ENCODE peak calls at places on chromosomes 6 and 20, in nine cellular contexts. K, C, J, A, U, F, Z, Y and G are unnamed samples.

GRCh38 chr6:5086294-5086890 is 1.3 kb downstream of the PPP1R3G start:
- DNase-seq in K (no peak), C (no peak), J (no peak), A (no peak), U (no peak), F (no peak), Z (no peak), Y (no peak), G (no peak)

GRCh38 chr20:43583982-43584432 is 6.7 kb upstream of the IFT52 start:
- DNase-seq in K (no peak), C (peak; percentile 98), J (peak; percentile 86), A (peak; percentile 99), U (no peak), F (no peak), Z (peak; percentile 78), Y (peak; percentile 90), G (no peak)

GRCh38 chr6:44432726-44433125 is 45.2 kb downstream of the CDC5L start:
- DNase-seq in K (no peak), C (peak; percentile 26), J (no peak), A (no peak), U (no peak), F (no peak), Z (no peak), Y (no peak), G (no peak)

GRCh38 chr6:92339891-92340290 is 1079.5 kb downstream of the EPHA7 start:
- DNase-seq in K (no peak), C (no peak), J (no peak), A (no peak), U (no peak), F (no peak), Z (no peak), Y (no peak), G (no peak)

GRCh38 chr6:111804627-111805235 is 68.5 kb downstream of the FYN start:
- DNase-seq in K (no peak), C (peak; percentile 68), J (no peak), A (peak; percentile 87), U (no peak), F (no peak), Z (no peak), Y (peak; percentile 39), G (no peak)

GRCh38 chr20:17859616-17860232 is 108.9 kb downstream of the SNX5 start:
- DNase-seq in K (no peak), C (no peak), J (no peak), A (no peak), U (peak; percentile 38), F (no peak), Z (no peak), Y (no peak), G (no peak)

GRCh38 chr20:53376021-53376420 is 217.6 kb downstream of the ZNF217 start:
- DNase-seq in K (no peak), C (no peak), J (no peak), A (no peak), U (no peak), F (no peak), Z (no peak), Y (no peak), G (no peak)

GRCh38 chr6:18386302-18386976 is 711 bp upstream of the RNF144B start:
- DNase-seq in K (no peak), C (peak; percentile 77), J (peak; percentile 36), A (peak; percentile 32), U (no peak), F (no peak), Z (no peak), Y (no peak), G (no peak)

GRCh38 chr6:23413327-23414203 is 712.5 kb upstream of the NRSN1 start:
- DNase-seq in K (no peak), C (no peak), J (no peak), A (no peak), U (no peak), F (no peak), Z (no peak), Y (no peak), G (no peak)

GRCh38 chr6:30497714-30498113 is 8.4 kb downstream of the HLA-E start:
- DNase-seq in K (no peak), C (no peak), J (no peak), A (no peak), U (no peak), F (no peak), Z (no peak), Y (no peak), G (no peak)

GRCh38 chr20:8306916-8307315 is 174.8 kb downstream of the PLCB1 start:
- DNase-seq in K (no peak), C (no peak), J (no peak), A (no peak), U (no peak), F (no peak), Z (no peak), Y (no peak), G (no peak)

GRCh38 chr6:4599924-4600323 is 176.3 kb upstream of the CDYL start:
- DNase-seq in K (no peak), C (peak; percentile 80), J (no peak), A (peak; percentile 88), U (no peak), F (no peak), Z (peak; percentile 89), Y (peak; percentile 40), G (no peak)

GRCh38 chr6:6981923-6982322 is 125.8 kb upstream of the RREB1 start:
- DNase-seq in K (no peak), C (no peak), J (no peak), A (no peak), U (no peak), F (no peak), Z (no peak), Y (no peak), G (no peak)

GRCh38 chr20:59752704-59753460 is 148.5 kb downstream of the PHACTR3 start:
- DNase-seq in K (no peak), C (no peak), J (no peak), A (no peak), U (no peak), F (no peak), Z (no peak), Y (peak; percentile 22), G (no peak)

GRCh38 chr6:38632490-38632889 is 7.2 kb downstream of the BTBD9 start:
- DNase-seq in K (no peak), C (no peak), J (no peak), A (no peak), U (no peak), F (no peak), Z (no peak), Y (no peak), G (no peak)

GRCh38 chr20:15364781-15365180 is 1027.4 kb upstream of the FLRT3 start:
- DNase-seq in K (no peak), C (no peak), J (no peak), A (no peak), U (no peak), F (no peak), Z (no peak), Y (no peak), G (no peak)

GRCh38 chr6:13466304-13467215 is 20.8 kb downstream of the GFOD1 start:
- DNase-seq in K (no peak), C (no peak), J (no peak), A (no peak), U (no peak), F (no peak), Z (no peak), Y (no peak), G (no peak)

GRCh38 chr6:46421239-46421638 is 70.0 kb downstream of the RCAN2 start:
- DNase-seq in K (no peak), C (peak; percentile 12), J (no peak), A (peak; percentile 6), U (no peak), F (no peak), Z (peak; percentile 29), Y (peak; percentile 27), G (no peak)

GRCh38 chr6:157240960-157241311 is 82.4 kb downstream of the TMEM242 start:
- DNase-seq in K (no peak), C (no peak), J (no peak), A (no peak), U (no peak), F (no peak), Z (no peak), Y (no peak), G (no peak)

GRCh38 chr20:57676517-57677322 is 33.1 kb downstream of the PMEPA1 start:
- DNase-seq in K (no peak), C (no peak), J (no peak), A (no peak), U (no peak), F (no peak), Z (no peak), Y (no peak), G (no peak)

GRCh38 chr6:10759312-10759839 is 11.8 kb downstream of the TMEM14B start:
- DNase-seq in K (no peak), C (peak; percentile 85), J (peak; percentile 43), A (peak; percentile 83), U (no peak), F (no peak), Z (peak; percentile 99), Y (peak; percentile 72), G (no peak)

GRCh38 chr20:32707691-32708581 is 34.2 kb upstream of the C20orf203 start:
- DNase-seq in K (no peak), C (peak; percentile 89), J (peak; percentile 35), A (peak; percentile 10), U (no peak), F (no peak), Z (peak; percentile 84), Y (peak; percentile 60), G (no peak)

GRCh38 chr20:2986466-2986865 is 57.0 kb upstream of the GNRH2 start:
- DNase-seq in K (no peak), C (no peak), J (no peak), A (peak; percentile 53), U (no peak), F (no peak), Z (no peak), Y (peak; percentile 51), G (no peak)

GRCh38 chr6:39753745-39754084 is 28.5 kb upstream of the KIF6 start:
- DNase-seq in K (no peak), C (peak; percentile 7), J (no peak), A (peak; percentile 71), U (no peak), F (no peak), Z (no peak), Y (peak; percentile 46), G (no peak)